ENCODE peak calls at places on chromosomes 12 and 14, in eight cellular contexts. One of them, this sample, is unnamed.

GRCh38 chr12:94792690-94793089 is 142.3 kb upstream of the TMCC3 start:
- DNase-seq in fibroblast of lung: peak
- DNase-seq in OCI-LY7: no peak
- DNase-seq in psoas muscle: no peak
- DNase-seq in brain microvascular endothelial cell: no peak
- DNase-seq in PC-9: no peak
- DNase-seq in upper lobe of right lung: no peak
- DNase-seq in CD8-positive, alpha-beta T cell: no peak
- DNase-seq in this sample: no peak

GRCh38 chr14:52840916-52841315 is 49.5 kb upstream of the GNPNAT1 start:
- DNase-seq in fibroblast of lung: peak
- DNase-seq in OCI-LY7: no peak
- DNase-seq in psoas muscle: no peak
- DNase-seq in brain microvascular endothelial cell: peak
- DNase-seq in PC-9: no peak
- DNase-seq in upper lobe of right lung: no peak
- DNase-seq in CD8-positive, alpha-beta T cell: no peak
- DNase-seq in this sample: no peak

GRCh38 chr14:88825503-88825902 is 1.1 kb downstream of the TTC8 start:
- DNase-seq in fibroblast of lung: no peak
- DNase-seq in OCI-LY7: no peak
- DNase-seq in psoas muscle: no peak
- DNase-seq in brain microvascular endothelial cell: no peak
- DNase-seq in PC-9: no peak
- DNase-seq in upper lobe of right lung: no peak
- DNase-seq in CD8-positive, alpha-beta T cell: no peak
- DNase-seq in this sample: no peak

GRCh38 chr12:104083769-104084475 is 19.6 kb downstream of the HCFC2 start:
- DNase-seq in fibroblast of lung: no peak
- DNase-seq in OCI-LY7: no peak
- DNase-seq in psoas muscle: no peak
- DNase-seq in brain microvascular endothelial cell: no peak
- DNase-seq in PC-9: no peak
- DNase-seq in upper lobe of right lung: no peak
- DNase-seq in CD8-positive, alpha-beta T cell: no peak
- DNase-seq in this sample: no peak

GRCh38 chr12:123960029-123960428 is 12.6 kb downstream of the CCDC92 start:
- DNase-seq in fibroblast of lung: no peak
- DNase-seq in OCI-LY7: no peak
- DNase-seq in psoas muscle: no peak
- DNase-seq in brain microvascular endothelial cell: no peak
- DNase-seq in PC-9: no peak
- DNase-seq in upper lobe of right lung: no peak
- DNase-seq in CD8-positive, alpha-beta T cell: no peak
- DNase-seq in this sample: peak

GRCh38 chr12:9730011-9730410 is 2.9 kb downstream of the CLECL1 start:
- DNase-seq in fibroblast of lung: no peak
- DNase-seq in OCI-LY7: peak
- DNase-seq in psoas muscle: no peak
- DNase-seq in brain microvascular endothelial cell: no peak
- DNase-seq in PC-9: no peak
- DNase-seq in upper lobe of right lung: no peak
- DNase-seq in CD8-positive, alpha-beta T cell: no peak
- DNase-seq in this sample: no peak

GRCh38 chr14:67892466-67893120 is 73.0 kb downstream of the RAD51B start:
- DNase-seq in fibroblast of lung: no peak
- DNase-seq in OCI-LY7: no peak
- DNase-seq in psoas muscle: no peak
- DNase-seq in brain microvascular endothelial cell: no peak
- DNase-seq in PC-9: peak
- DNase-seq in upper lobe of right lung: no peak
- DNase-seq in CD8-positive, alpha-beta T cell: no peak
- DNase-seq in this sample: no peak

GRCh38 chr12:121773011-121773777 is 20.3 kb downstream of the RHOF start:
- DNase-seq in fibroblast of lung: peak
- DNase-seq in OCI-LY7: peak
- DNase-seq in psoas muscle: peak
- DNase-seq in brain microvascular endothelial cell: no peak
- DNase-seq in PC-9: peak
- DNase-seq in upper lobe of right lung: peak
- DNase-seq in CD8-positive, alpha-beta T cell: peak
- DNase-seq in this sample: no peak

GRCh38 chr12:49334681-49335080 is 2.3 kb downstream of the C1QL4 start:
- DNase-seq in fibroblast of lung: no peak
- DNase-seq in OCI-LY7: no peak
- DNase-seq in psoas muscle: no peak
- DNase-seq in brain microvascular endothelial cell: no peak
- DNase-seq in PC-9: no peak
- DNase-seq in upper lobe of right lung: peak
- DNase-seq in CD8-positive, alpha-beta T cell: no peak
- DNase-seq in this sample: no peak

GRCh38 chr14:52240623-52241022 is 26.9 kb upstream of the PTGDR start:
- DNase-seq in fibroblast of lung: peak
- DNase-seq in OCI-LY7: no peak
- DNase-seq in psoas muscle: no peak
- DNase-seq in brain microvascular endothelial cell: no peak
- DNase-seq in PC-9: no peak
- DNase-seq in upper lobe of right lung: no peak
- DNase-seq in CD8-positive, alpha-beta T cell: no peak
- DNase-seq in this sample: no peak

GRCh38 chr12:122790393-122791075 is 16.2 kb downstream of the CCDC62 start:
- DNase-seq in fibroblast of lung: no peak
- DNase-seq in OCI-LY7: no peak
- DNase-seq in psoas muscle: no peak
- DNase-seq in brain microvascular endothelial cell: no peak
- DNase-seq in PC-9: peak
- DNase-seq in upper lobe of right lung: no peak
- DNase-seq in CD8-positive, alpha-beta T cell: no peak
- DNase-seq in this sample: no peak

GRCh38 chr14:101784631-101785030 is 23.1 kb downstream of the PPP2R5C start:
- DNase-seq in fibroblast of lung: no peak
- DNase-seq in OCI-LY7: no peak
- DNase-seq in psoas muscle: no peak
- DNase-seq in brain microvascular endothelial cell: no peak
- DNase-seq in PC-9: no peak
- DNase-seq in upper lobe of right lung: no peak
- DNase-seq in CD8-positive, alpha-beta T cell: no peak
- DNase-seq in this sample: no peak

GRCh38 chr14:61838661-61839060 is 76.4 kb downstream of the SNAPC1 start:
- DNase-seq in fibroblast of lung: peak
- DNase-seq in OCI-LY7: no peak
- DNase-seq in psoas muscle: no peak
- DNase-seq in brain microvascular endothelial cell: no peak
- DNase-seq in PC-9: peak
- DNase-seq in upper lobe of right lung: no peak
- DNase-seq in CD8-positive, alpha-beta T cell: no peak
- DNase-seq in this sample: no peak

GRCh38 chr14:96055753-96056508 is 16.8 kb downstream of the C14orf132 start:
- DNase-seq in fibroblast of lung: no peak
- DNase-seq in OCI-LY7: no peak
- DNase-seq in psoas muscle: no peak
- DNase-seq in brain microvascular endothelial cell: no peak
- DNase-seq in PC-9: no peak
- DNase-seq in upper lobe of right lung: no peak
- DNase-seq in CD8-positive, alpha-beta T cell: no peak
- DNase-seq in this sample: no peak

GRCh38 chr12:52590021-52590420 is 11.2 kb downstream of the KRT72 start:
- DNase-seq in fibroblast of lung: no peak
- DNase-seq in OCI-LY7: no peak
- DNase-seq in psoas muscle: no peak
- DNase-seq in brain microvascular endothelial cell: no peak
- DNase-seq in PC-9: no peak
- DNase-seq in upper lobe of right lung: peak
- DNase-seq in CD8-positive, alpha-beta T cell: no peak
- DNase-seq in this sample: no peak

GRCh38 chr12:68222336-68222735 is 3.3 kb downstream of the IL26 start:
- DNase-seq in fibroblast of lung: peak
- DNase-seq in OCI-LY7: no peak
- DNase-seq in psoas muscle: no peak
- DNase-seq in brain microvascular endothelial cell: no peak
- DNase-seq in PC-9: no peak
- DNase-seq in upper lobe of right lung: no peak
- DNase-seq in CD8-positive, alpha-beta T cell: no peak
- DNase-seq in this sample: no peak

GRCh38 chr14:86574026-86574777 is 1044.3 kb downstream of the FLRT2 start:
- DNase-seq in fibroblast of lung: peak
- DNase-seq in OCI-LY7: no peak
- DNase-seq in psoas muscle: no peak
- DNase-seq in brain microvascular endothelial cell: peak
- DNase-seq in PC-9: no peak
- DNase-seq in upper lobe of right lung: no peak
- DNase-seq in CD8-positive, alpha-beta T cell: no peak
- DNase-seq in this sample: no peak

GRCh38 chr12:115320967-115321366 is 637.0 kb upstream of the TBX3 start:
- DNase-seq in fibroblast of lung: no peak
- DNase-seq in OCI-LY7: no peak
- DNase-seq in psoas muscle: peak
- DNase-seq in brain microvascular endothelial cell: no peak
- DNase-seq in PC-9: no peak
- DNase-seq in upper lobe of right lung: no peak
- DNase-seq in CD8-positive, alpha-beta T cell: no peak
- DNase-seq in this sample: no peak

GRCh38 chr14:101927859-101928258 is 36.5 kb upstream of the DYNC1H1 start:
- DNase-seq in fibroblast of lung: peak
- DNase-seq in OCI-LY7: no peak
- DNase-seq in psoas muscle: peak
- DNase-seq in brain microvascular endothelial cell: peak
- DNase-seq in PC-9: no peak
- DNase-seq in upper lobe of right lung: peak
- DNase-seq in CD8-positive, alpha-beta T cell: no peak
- DNase-seq in this sample: peak

GRCh38 chr12:31900271-31900670 is 58.9 kb upstream of the RESF1 start:
- DNase-seq in fibroblast of lung: no peak
- DNase-seq in OCI-LY7: no peak
- DNase-seq in psoas muscle: no peak
- DNase-seq in brain microvascular endothelial cell: peak
- DNase-seq in PC-9: no peak
- DNase-seq in upper lobe of right lung: no peak
- DNase-seq in CD8-positive, alpha-beta T cell: no peak
- DNase-seq in this sample: no peak

GRCh38 chr12:31896514-31897039 is 62.6 kb upstream of the RESF1 start:
- DNase-seq in fibroblast of lung: peak
- DNase-seq in OCI-LY7: peak
- DNase-seq in psoas muscle: no peak
- DNase-seq in brain microvascular endothelial cell: peak
- DNase-seq in PC-9: no peak
- DNase-seq in upper lobe of right lung: no peak
- DNase-seq in CD8-positive, alpha-beta T cell: peak
- DNase-seq in this sample: no peak

GRCh38 chr12:31897791-31898503 is 61.3 kb upstream of the RESF1 start:
- DNase-seq in fibroblast of lung: no peak
- DNase-seq in OCI-LY7: peak
- DNase-seq in psoas muscle: peak
- DNase-seq in brain microvascular endothelial cell: peak
- DNase-seq in PC-9: no peak
- DNase-seq in upper lobe of right lung: peak
- DNase-seq in CD8-positive, alpha-beta T cell: no peak
- DNase-seq in this sample: no peak

GRCh38 chr12:31895449-31896150 is 63.6 kb upstream of the RESF1 start:
- DNase-seq in fibroblast of lung: no peak
- DNase-seq in OCI-LY7: peak
- DNase-seq in psoas muscle: no peak
- DNase-seq in brain microvascular endothelial cell: no peak
- DNase-seq in PC-9: no peak
- DNase-seq in upper lobe of right lung: no peak
- DNase-seq in CD8-positive, alpha-beta T cell: no peak
- DNase-seq in this sample: no peak

GRCh38 chr12:31899136-31899535 is 60.1 kb upstream of the RESF1 start:
- DNase-seq in fibroblast of lung: no peak
- DNase-seq in OCI-LY7: no peak
- DNase-seq in psoas muscle: no peak
- DNase-seq in brain microvascular endothelial cell: no peak
- DNase-seq in PC-9: no peak
- DNase-seq in upper lobe of right lung: no peak
- DNase-seq in CD8-positive, alpha-beta T cell: no peak
- DNase-seq in this sample: no peak
- H3K27ac ChIP-seq in fibroblast of lung: no peak
- H3K27ac ChIP-seq in OCI-LY7: peak
- H3K27ac ChIP-seq in psoas muscle: no peak
- H3K27ac ChIP-seq in brain microvascular endothelial cell: no peak
- H3K27ac ChIP-seq in PC-9: no peak
- H3K27ac ChIP-seq in upper lobe of right lung: no peak
- H3K27ac ChIP-seq in CD8-positive, alpha-beta T cell: no peak
- H3K27ac ChIP-seq in this sample: no peak

DNA sequence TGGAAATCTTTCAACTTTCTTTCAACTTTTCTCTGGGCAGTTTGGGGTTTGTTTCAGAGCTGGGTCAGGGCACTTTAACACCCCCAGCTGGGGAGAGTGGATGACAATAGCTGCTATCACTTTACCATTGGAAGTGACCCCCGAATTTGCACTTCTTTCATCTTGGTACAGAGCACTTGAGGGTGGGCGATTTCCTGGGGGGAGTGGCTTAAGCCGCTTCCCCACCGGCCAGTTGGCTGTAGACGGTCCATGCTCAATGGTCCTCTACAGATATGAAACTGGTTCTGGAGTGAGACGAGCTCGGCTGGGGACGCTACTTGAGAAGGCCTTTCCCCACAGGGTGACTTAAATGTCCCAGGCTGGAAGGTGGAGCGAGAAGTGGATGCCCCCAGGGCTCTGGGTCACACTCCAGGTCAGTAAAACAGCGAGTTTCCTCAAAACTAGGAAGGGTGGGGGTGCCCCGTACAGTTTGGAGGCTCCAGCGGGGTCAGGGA is at the start of gene VRTN:
- DNase-seq in fibroblast of lung: no peak
- DNase-seq in OCI-LY7: no peak
- DNase-seq in psoas muscle: no peak
- DNase-seq in brain microvascular endothelial cell: no peak
- DNase-seq in PC-9: no peak
- DNase-seq in upper lobe of right lung: no peak
- DNase-seq in CD8-positive, alpha-beta T cell: no peak
- DNase-seq in this sample: no peak
- H3K4me3 ChIP-seq in fibroblast of lung: no peak
- H3K4me3 ChIP-seq in OCI-LY7: no peak
- H3K4me3 ChIP-seq in psoas muscle: no peak
- H3K4me3 ChIP-seq in brain microvascular endothelial cell: no peak
- H3K4me3 ChIP-seq in PC-9: no peak
- H3K4me3 ChIP-seq in upper lobe of right lung: no peak
- H3K4me3 ChIP-seq in CD8-positive, alpha-beta T cell: no peak
- H3K4me3 ChIP-seq in this sample: no peak

GRCh38 chr14:91339076-91339475 is 78.5 kb downstream of the CCDC88C start:
- DNase-seq in fibroblast of lung: no peak
- DNase-seq in OCI-LY7: no peak
- DNase-seq in psoas muscle: no peak
- DNase-seq in brain microvascular endothelial cell: no peak
- DNase-seq in PC-9: no peak
- DNase-seq in upper lobe of right lung: no peak
- DNase-seq in CD8-positive, alpha-beta T cell: no peak
- DNase-seq in this sample: no peak
- TF ChIP-seq CTCF in fibroblast of lung: no peak
- TF ChIP-seq CTCF in OCI-LY7: no peak
- TF ChIP-seq CTCF in psoas muscle: no peak
- TF ChIP-seq CTCF in brain microvascular endothelial cell: no peak
- TF ChIP-seq CTCF in PC-9: no peak
- TF ChIP-seq CTCF in upper lobe of right lung: no peak
- TF ChIP-seq CTCF in CD8-positive, alpha-beta T cell: no peak
- TF ChIP-seq CTCF in this sample: no peak

DNA sequence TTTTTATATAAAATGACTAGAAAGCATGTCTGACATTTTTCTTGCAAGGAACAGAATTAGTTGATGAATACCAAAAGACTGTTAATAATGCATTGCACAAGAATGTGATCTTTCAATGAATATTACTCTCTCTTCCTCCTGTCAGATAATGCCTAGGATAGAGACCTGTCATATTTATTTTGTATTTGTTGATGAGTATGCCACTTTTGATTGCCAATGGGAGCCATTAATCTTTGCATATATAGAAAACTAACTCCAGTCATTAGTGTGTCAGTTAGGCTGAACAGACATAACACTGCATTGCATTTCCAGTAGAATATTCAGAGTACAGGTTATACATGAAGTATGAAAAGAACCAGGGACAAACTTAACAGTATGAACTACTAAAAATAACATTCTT is 1125.3 kb downstream of the LRFN5 start:
- DNase-seq in fibroblast of lung: no peak
- DNase-seq in OCI-LY7: no peak
- DNase-seq in psoas muscle: no peak
- DNase-seq in brain microvascular endothelial cell: no peak
- DNase-seq in PC-9: no peak
- DNase-seq in upper lobe of right lung: no peak
- DNase-seq in CD8-positive, alpha-beta T cell: no peak
- DNase-seq in this sample: no peak
- H3K27ac ChIP-seq in fibroblast of lung: no peak
- H3K27ac ChIP-seq in OCI-LY7: no peak
- H3K27ac ChIP-seq in psoas muscle: no peak
- H3K27ac ChIP-seq in brain microvascular endothelial cell: no peak
- H3K27ac ChIP-seq in PC-9: no peak
- H3K27ac ChIP-seq in upper lobe of right lung: no peak
- H3K27ac ChIP-seq in CD8-positive, alpha-beta T cell: no peak
- H3K27ac ChIP-seq in this sample: no peak

This sample was measured in coronary artery.